ENCODE peak calls at places on chromosomes 16 and 17, in six cellular contexts. U is left ventricle myocardium inferior, W is lung, I is endothelial cell, T is astrocyte of the spinal cord, G is progenitor cell of endocrine pancreas. H is an unnamed sample.

GRCh38 chr16:65176603-65177002 is 54.7 kb upstream of the CDH11 start:
- DNase-seq in U (peak), W (peak), I (no peak), T (peak), G (no peak), H (no peak)

GRCh38 chr17:20095366-20096080 is 86.4 kb downstream of the SPECC1 start:
- DNase-seq in U (peak), W (no peak), I (peak), T (peak), G (peak), H (no peak)

GRCh38 chr17:19651461-19652238 is 3.1 kb downstream of the ALDH3A2 start:
- DNase-seq in U (no peak), W (no peak), I (no peak), T (no peak), G (no peak), H (no peak)

GRCh38 chr16:57268804-57269800 is 15.4 kb downstream of the PLLP start:
- DNase-seq in U (peak), W (peak), I (no peak), T (no peak), G (no peak), H (no peak)

GRCh38 chr16:1357906-1358566 is 6.3 kb downstream of the GNPTG start:
- DNase-seq in U (no peak), W (no peak), I (no peak), T (no peak), G (no peak), H (no peak)

GRCh38 chr16:8929086-8929748 is 34.5 kb downstream of the USP7 start:
- DNase-seq in U (no peak), W (no peak), I (no peak), T (no peak), G (no peak), H (no peak)

GRCh38 chr17:21304091-21304490 is 19.6 kb downstream of the MAP2K3 start:
- DNase-seq in U (peak), W (no peak), I (no peak), T (no peak), G (no peak), H (peak)

GRCh38 chr16:53865492-53865863 is 161.5 kb downstream of the FTO start:
- DNase-seq in U (no peak), W (no peak), I (no peak), T (peak), G (no peak), H (no peak)

GRCh38 chr17:80673152-80673920 is 128.7 kb downstream of the RPTOR start:
- DNase-seq in U (no peak), W (no peak), I (no peak), T (peak), G (no peak), H (no peak)

GRCh38 chr17:43477832-43478634 is 5.7 kb upstream of the DHX8 start:
- DNase-seq in U (no peak), W (no peak), I (no peak), T (no peak), G (no peak), H (no peak)

GRCh38 chr17:48439875-48440505 is 10.0 kb upstream of the SKAP1 start:
- DNase-seq in U (no peak), W (no peak), I (no peak), T (no peak), G (no peak), H (no peak)

GRCh38 chr16:49836218-49836617 is 19.7 kb downstream of the ZNF423 start:
- DNase-seq in U (no peak), W (no peak), I (no peak), T (no peak), G (no peak), H (no peak)

GRCh38 chr16:3878610-3879009 is 1.9 kb downstream of the CREBBP start:
- DNase-seq in U (no peak), W (no peak), I (no peak), T (peak), G (no peak), H (no peak)

GRCh38 chr16:27383511-27384243 is 18.3 kb upstream of the IL21R start:
- DNase-seq in U (peak), W (no peak), I (no peak), T (no peak), G (no peak), H (peak)

GRCh38 chr17:29140631-29141483 is 39.3 kb downstream of the MYO18A start:
- DNase-seq in U (no peak), W (no peak), I (peak), T (no peak), G (no peak), H (peak)

GRCh38 chr16:678209-678857 is 1.9 kb upstream of the STUB1 start:
- DNase-seq in U (no peak), W (no peak), I (no peak), T (no peak), G (no peak), H (no peak)

GRCh38 chr17:78237403-78238012 is 6.1 kb downstream of the TMEM235 start:
- DNase-seq in U (no peak), W (no peak), I (no peak), T (no peak), G (no peak), H (no peak)

GRCh38 chr17:67474081-67474661 is 97.1 kb downstream of the PITPNC1 start:
- DNase-seq in U (peak), W (no peak), I (no peak), T (peak), G (no peak), H (no peak)

GRCh38 chr17:8103549-8103948 is 14.8 kb downstream of the ALOXE3 start:
- DNase-seq in U (no peak), W (no peak), I (no peak), T (no peak), G (no peak), H (no peak)

GRCh38 chr16:87189426-87189825 is 127.8 kb downstream of the C16orf95 start:
- DNase-seq in U (no peak), W (no peak), I (no peak), T (no peak), G (no peak), H (no peak)

GRCh38 chr17:82314721-82315605 is 2.4 kb downstream of the CD7 start:
- DNase-seq in U (no peak), W (no peak), I (no peak), T (no peak), G (no peak), H (no peak)

GRCh38 chr16:56669005-56669839 is at the start of gene MT1H:
- DNase-seq in U (no peak), W (no peak), I (no peak), T (no peak), G (no peak), H (no peak)

GRCh38 chr17:978110-979093 is 1.2 kb downstream of the NXN start:
- DNase-seq in U (peak), W (no peak), I (peak), T (peak), G (peak), H (no peak)

GRCh38 chr16:50438041-50438437 is 69.3 kb upstream of the BRD7 start:
- DNase-seq in U (no peak), W (no peak), I (no peak), T (no peak), G (peak), H (no peak)

GRCh38 chr17:42908872-42909700 is 8.5 kb downstream of the G6PC1 start:
- DNase-seq in U (no peak), W (no peak), I (no peak), T (no peak), G (no peak), H (no peak)

GRCh38 chr17:82080789-82081464 is 15.3 kb upstream of the DUS1L start:
- DNase-seq in U (no peak), W (no peak), I (no peak), T (no peak), G (no peak), H (no peak)

GRCh38 chr17:46026045-46026814 is 27.2 kb downstream of the STH start:
- DNase-seq in U (no peak), W (no peak), I (no peak), T (no peak), G (no peak), H (no peak)
- TF ChIP-seq CTCF in U (no peak), W (no peak), I (no peak), T (no peak), G (no peak), H (no peak)

GRCh38 chr17:66021757-66022156 is 170.2 kb downstream of the CEP112 start:
- DNase-seq in U (no peak), W (no peak), I (no peak), T (no peak), G (no peak), H (no peak)
- TF ChIP-seq CTCF in U (no peak), W (no peak), I (no peak), T (no peak), G (no peak), H (no peak)

GRCh38 chr16:15452456-15452855 is 18.1 kb downstream of the BMERB1 start:
- DNase-seq in U (no peak), W (no peak), I (no peak), T (no peak), G (no peak), H (no peak)

GRCh38 chr16:15461376-15461775 is 27.0 kb downstream of the BMERB1 start:
- DNase-seq in U (no peak), W (no peak), I (no peak), T (peak), G (no peak), H (no peak)

GRCh38 chr16:15460601-15461000 is 26.2 kb downstream of the BMERB1 start:
- DNase-seq in U (no peak), W (no peak), I (no peak), T (no peak), G (no peak), H (no peak)

GRCh38 chr16:15457390-15457789 is 23.0 kb downstream of the BMERB1 start:
- DNase-seq in U (no peak), W (no peak), I (no peak), T (no peak), G (no peak), H (no peak)

DNA sequence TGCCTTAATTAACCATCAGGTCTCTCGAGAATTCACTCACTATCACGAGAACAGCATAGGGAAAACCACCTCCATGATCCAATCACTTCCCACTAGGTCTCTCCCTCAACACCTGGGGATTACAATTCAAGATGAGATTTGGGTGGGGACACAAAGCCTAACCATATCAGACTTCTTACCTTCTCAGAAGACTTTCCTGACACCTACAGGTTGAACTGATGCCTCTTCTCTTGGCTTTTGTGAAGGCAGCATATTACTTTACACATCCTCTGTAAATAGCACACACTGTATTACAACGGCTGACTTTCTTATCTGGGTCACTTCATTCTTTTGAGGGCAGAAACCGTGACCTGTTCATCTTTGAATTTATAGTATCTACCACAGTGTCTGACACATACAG is 23.6 kb downstream of the BMERB1 start:
- DNase-seq in U (no peak), W (no peak), I (no peak), T (no peak), G (no peak), H (no peak)
- TF ChIP-seq CTCF in U (no peak), W (no peak), I (no peak), T (no peak), G (no peak), H (no peak)

GRCh38 chr17:6789146-6789545 is 13.1 kb downstream of the FBXO39 start:
- DNase-seq in U (no peak), W (no peak), I (no peak), T (no peak), G (no peak), H (no peak)

GRCh38 chr17:6796887-6797490 is 21.0 kb downstream of the FBXO39 start:
- DNase-seq in U (no peak), W (no peak), I (no peak), T (no peak), G (no peak), H (no peak)

GRCh38 chr17:6797718-6798351 is 21.8 kb downstream of the FBXO39 start:
- DNase-seq in U (no peak), W (no peak), I (no peak), T (no peak), G (no peak), H (no peak)

GRCh38 chr17:6796017-6796886 is 20.2 kb downstream of the FBXO39 start:
- DNase-seq in U (no peak), W (no peak), I (no peak), T (no peak), G (no peak), H (no peak)

DNA sequence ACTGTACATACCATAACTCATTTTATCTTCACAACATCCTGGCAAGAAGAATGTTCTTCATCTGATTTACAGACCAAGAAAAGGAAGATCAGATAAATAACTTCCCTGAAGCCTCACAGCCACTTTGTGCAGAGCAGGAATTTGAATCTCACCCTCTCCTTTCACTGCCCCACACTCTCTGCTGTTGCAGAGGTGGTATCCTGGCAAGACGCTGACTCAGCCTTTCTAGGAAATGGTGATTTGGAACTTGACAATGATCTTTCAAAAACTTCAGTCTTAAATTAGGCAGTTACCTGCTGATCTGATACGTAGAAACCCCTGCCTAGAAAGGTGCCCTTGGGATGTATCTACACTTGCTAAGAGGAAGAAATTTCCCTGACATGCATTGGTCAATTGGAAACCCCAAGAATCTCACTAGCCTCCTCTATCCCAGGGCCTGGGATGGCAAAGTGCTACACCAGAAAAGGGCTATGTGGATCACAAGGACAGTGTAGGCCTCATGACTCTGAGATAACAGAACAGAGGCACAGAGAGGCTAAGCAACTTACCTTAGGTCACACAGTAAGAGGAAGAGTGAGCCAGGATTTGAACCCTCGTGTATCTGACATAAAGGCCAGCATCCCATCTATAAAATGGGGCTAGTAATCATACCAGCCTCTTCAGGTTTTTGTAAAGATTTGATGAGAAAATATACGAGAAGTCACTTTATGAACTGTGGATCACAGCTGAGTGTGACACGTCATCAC is 17.9 kb downstream of the FBXO39 start:
- DNase-seq in U (no peak), W (no peak), I (no peak), T (no peak), G (no peak), H (no peak)
- TF ChIP-seq CTCF in U (no peak), W (no peak), I (no peak), T (no peak), G (no peak), H (no peak)

GRCh38 chr17:18139949-18140348 is 31.4 kb downstream of the MYO15A start:
- DNase-seq in U (no peak), W (no peak), I (no peak), T (no peak), G (no peak), H (no peak)
- TF ChIP-seq CTCF in U (no peak), W (no peak), I (no peak), T (peak), G (no peak), H (no peak)

GRCh38 chr17:76388966-76389888 is 4.8 kb downstream of the SPHK1 start:
- DNase-seq in U (no peak), W (no peak), I (no peak), T (no peak), G (no peak), H (no peak)
- TF ChIP-seq CTCF in U (no peak), W (no peak), I (no peak), T (peak), G (no peak), H (no peak)